ENCODE peak calls at places on chromosome 22, in ten cellular contexts. E, R, F, Q, C, X, M, W, K and N are unnamed samples.

GRCh38 chr22:27896251-27896650 is 22.8 kb downstream of the PITPNB start:
- DNase-seq in W (no peak), C (no peak), K (no peak), X (no peak), M (no peak), F (no peak), E (no peak), R (no peak), Q (no peak), N (no peak)

GRCh38 chr22:50010676-50011446 is 1.7 kb downstream of the IL17REL start:
- DNase-seq in Q (no peak), W (no peak), C (no peak), X (no peak), M (no peak), R (no peak), F (peak; percentile 57), K (no peak), E (no peak), N (peak; percentile 67)

GRCh38 chr22:40363059-40363458 is 7.3 kb upstream of the SGSM3 start:
- DNase-seq in Q (no peak), M (no peak), C (no peak), K (no peak), E (no peak), X (no peak), R (peak; percentile 58), F (no peak), W (no peak), N (no peak)

GRCh38 chr22:32574397-32574796 is 99.8 kb downstream of the FBXO7 start:
- DNase-seq in K (no peak), E (no peak), W (peak; percentile 61), M (no peak), F (peak; percentile 35), Q (no peak), C (no peak), R (no peak), X (no peak), N (peak; percentile 34)

GRCh38 chr22:39528080-39528661 is 4.4 kb downstream of the RPS19BP1 start:
- DNase-seq in C (no peak), W (peak; percentile 55), M (no peak), R (no peak), E (no peak), Q (no peak), F (peak; percentile 16), X (no peak), K (no peak), N (no peak)

GRCh38 chr22:21016644-21017420 is 1.9 kb downstream of the P2RX6 start:
- DNase-seq in E (no peak), Q (no peak), X (no peak), F (no peak), W (no peak), M (no peak), C (no peak), K (no peak), R (no peak), N (no peak)

GRCh38 chr22:39820266-39820665 is 73.3 kb downstream of the ENTHD1 start:
- DNase-seq in W (no peak), C (no peak), F (no peak), X (no peak), R (peak; percentile 74), K (no peak), M (no peak), Q (no peak), E (no peak), N (no peak)

GRCh38 chr22:24703101-24703500 is 71.4 kb downstream of the PIWIL3 start:
- DNase-seq in Q (no peak), C (no peak), F (no peak), X (no peak), K (no peak), R (no peak), E (no peak), M (no peak), W (peak; percentile 87), N (no peak)

GRCh38 chr22:48952256-48953102 is 875.2 kb downstream of the BRD1 start:
- DNase-seq in X (no peak), R (no peak), Q (no peak), M (no peak), W (no peak), E (no peak), C (no peak), K (no peak), F (no peak), N (no peak)

GRCh38 chr22:44366372-44367310 is 53.9 kb upstream of the SHISAL1 start:
- DNase-seq in C (no peak), Q (no peak), F (no peak), R (no peak), X (no peak), E (no peak), M (no peak), W (no peak), K (no peak), N (no peak)

GRCh38 chr22:21646608-21647590 is 4.8 kb downstream of the SDF2L1 start:
- DNase-seq in C (peak; percentile 75), M (peak; percentile 8), W (peak; percentile 58), E (no peak), Q (peak; percentile 79), K (peak; percentile 45), F (peak; percentile 77), X (peak; percentile 85), R (peak; percentile 74), N (peak; percentile 70)